ENCODE peak calls at places on chromosomes 6 and 20, in seven cellular contexts. One of them, this sample, is unnamed.
A peak's percentile ranks its signal among the peaks of the same experiment; 100 is the strongest.

GRCh38 chr20:25733903-25734302 is 37.2 kb upstream of the ZNF337 start:
- DNase-seq in hypothalamus: no peak
- DNase-seq in COR-L47: no peak
- DNase-seq in activated CD4-positive, alpha-beta T cell treated with anti-CD3 and anti-CD28 coated beads, Interleukin-2, amount 10 ng/mL, durations not matched to agents 7 days and 5 days: no peak
- DNase-seq in nephron progenitor cell: no peak
- DNase-seq in KBM-7: no peak
- DNase-seq in SW 1271: no peak
- DNase-seq in this sample: no peak

GRCh38 chr20:2053615-2054014 is 48.0 kb upstream of the STK35 start:
- DNase-seq in hypothalamus: no peak
- DNase-seq in SW 1271: no peak
- DNase-seq in COR-L47: no peak
- DNase-seq in activated CD4-positive, alpha-beta T cell treated with anti-CD3 and anti-CD28 coated beads, Interleukin-2, amount 10 ng/mL, durations not matched to agents 7 days and 5 days: no peak
- DNase-seq in KBM-7: no peak
- DNase-seq in nephron progenitor cell: no peak
- DNase-seq in this sample: no peak

GRCh38 chr6:27101824-27102223 is 145.7 kb upstream of the PRSS16 start:
- DNase-seq in activated CD4-positive, alpha-beta T cell treated with anti-CD3 and anti-CD28 coated beads, Interleukin-2, amount 10 ng/mL, durations not matched to agents 7 days and 5 days: no peak
- DNase-seq in hypothalamus: no peak
- DNase-seq in COR-L47: no peak
- DNase-seq in KBM-7: no peak
- DNase-seq in nephron progenitor cell: no peak
- DNase-seq in SW 1271: no peak
- DNase-seq in this sample: no peak

GRCh38 chr6:34506718-34507117 is 40.8 kb downstream of the PACSIN1 start:
- DNase-seq in nephron progenitor cell: no peak
- DNase-seq in activated CD4-positive, alpha-beta T cell treated with anti-CD3 and anti-CD28 coated beads, Interleukin-2, amount 10 ng/mL, durations not matched to agents 7 days and 5 days: no peak
- DNase-seq in COR-L47: no peak
- DNase-seq in SW 1271: no peak
- DNase-seq in KBM-7: no peak
- DNase-seq in hypothalamus: no peak
- DNase-seq in this sample: no peak

GRCh38 chr20:52190437-52191131 is 995 bp downstream of the ZFP64 start:
- DNase-seq in nephron progenitor cell: peak; percentile 34
- DNase-seq in SW 1271: peak; percentile 47
- DNase-seq in hypothalamus: no peak
- DNase-seq in KBM-7: peak; percentile 55
- DNase-seq in COR-L47: peak; percentile 6
- DNase-seq in activated CD4-positive, alpha-beta T cell treated with anti-CD3 and anti-CD28 coated beads, Interleukin-2, amount 10 ng/mL, durations not matched to agents 7 days and 5 days: peak; percentile 46
- DNase-seq in this sample: peak; percentile 24

GRCh38 chr6:87572860-87573259 is 16.9 kb downstream of the RARS2 start:
- DNase-seq in activated CD4-positive, alpha-beta T cell treated with anti-CD3 and anti-CD28 coated beads, Interleukin-2, amount 10 ng/mL, durations not matched to agents 7 days and 5 days: no peak
- DNase-seq in hypothalamus: no peak
- DNase-seq in nephron progenitor cell: no peak
- DNase-seq in SW 1271: no peak
- DNase-seq in KBM-7: no peak
- DNase-seq in COR-L47: no peak
- DNase-seq in this sample: no peak

GRCh38 chr6:113122060-113122459 is 735.1 kb upstream of the MARCKS start:
- DNase-seq in activated CD4-positive, alpha-beta T cell treated with anti-CD3 and anti-CD28 coated beads, Interleukin-2, amount 10 ng/mL, durations not matched to agents 7 days and 5 days: no peak
- DNase-seq in KBM-7: no peak
- DNase-seq in nephron progenitor cell: no peak
- DNase-seq in SW 1271: peak; percentile 96
- DNase-seq in COR-L47: no peak
- DNase-seq in hypothalamus: no peak
- DNase-seq in this sample: no peak

GRCh38 chr6:137717074-137718073 is 149.7 kb upstream of the TNFAIP3 start:
- DNase-seq in KBM-7: no peak
- DNase-seq in nephron progenitor cell: no peak
- DNase-seq in activated CD4-positive, alpha-beta T cell treated with anti-CD3 and anti-CD28 coated beads, Interleukin-2, amount 10 ng/mL, durations not matched to agents 7 days and 5 days: peak; percentile 87
- DNase-seq in SW 1271: no peak
- DNase-seq in hypothalamus: no peak
- DNase-seq in COR-L47: peak; percentile 73
- DNase-seq in this sample: no peak

GRCh38 chr6:136921521-136921935 is 573 bp upstream of the SLC35D3 start:
- DNase-seq in nephron progenitor cell: peak; percentile 53
- DNase-seq in COR-L47: peak; percentile 26
- DNase-seq in KBM-7: peak; percentile 40
- DNase-seq in activated CD4-positive, alpha-beta T cell treated with anti-CD3 and anti-CD28 coated beads, Interleukin-2, amount 10 ng/mL, durations not matched to agents 7 days and 5 days: no peak
- DNase-seq in SW 1271: no peak
- DNase-seq in hypothalamus: no peak
- DNase-seq in this sample: no peak

GRCh38 chr6:169592558-169592957 is 109.3 kb downstream of the WDR27 start:
- DNase-seq in activated CD4-positive, alpha-beta T cell treated with anti-CD3 and anti-CD28 coated beads, Interleukin-2, amount 10 ng/mL, durations not matched to agents 7 days and 5 days: no peak
- DNase-seq in hypothalamus: no peak
- DNase-seq in nephron progenitor cell: no peak
- DNase-seq in SW 1271: no peak
- DNase-seq in KBM-7: no peak
- DNase-seq in COR-L47: no peak
- DNase-seq in this sample: no peak

GRCh38 chr20:18284805-18285533 is 3.4 kb upstream of the ZNF133 start:
- DNase-seq in activated CD4-positive, alpha-beta T cell treated with anti-CD3 and anti-CD28 coated beads, Interleukin-2, amount 10 ng/mL, durations not matched to agents 7 days and 5 days: no peak
- DNase-seq in SW 1271: no peak
- DNase-seq in KBM-7: no peak
- DNase-seq in COR-L47: no peak
- DNase-seq in nephron progenitor cell: no peak
- DNase-seq in hypothalamus: no peak
- DNase-seq in this sample: no peak

GRCh38 chr6:157323924-157324276 is 581 bp upstream of the TMEM242 start:
- DNase-seq in hypothalamus: no peak
- DNase-seq in SW 1271: no peak
- DNase-seq in COR-L47: no peak
- DNase-seq in activated CD4-positive, alpha-beta T cell treated with anti-CD3 and anti-CD28 coated beads, Interleukin-2, amount 10 ng/mL, durations not matched to agents 7 days and 5 days: peak; percentile 27
- DNase-seq in KBM-7: peak; percentile 71
- DNase-seq in nephron progenitor cell: peak; percentile 74
- DNase-seq in this sample: no peak

GRCh38 chr6:142695016-142695415 is 250.0 kb downstream of the HIVEP2 start:
- DNase-seq in hypothalamus: no peak
- DNase-seq in nephron progenitor cell: no peak
- DNase-seq in COR-L47: no peak
- DNase-seq in SW 1271: no peak
- DNase-seq in activated CD4-positive, alpha-beta T cell treated with anti-CD3 and anti-CD28 coated beads, Interleukin-2, amount 10 ng/mL, durations not matched to agents 7 days and 5 days: no peak
- DNase-seq in KBM-7: no peak
- DNase-seq in this sample: no peak

GRCh38 chr6:12584631-12585405 is 131.7 kb upstream of the PHACTR1 start:
- DNase-seq in COR-L47: no peak
- DNase-seq in activated CD4-positive, alpha-beta T cell treated with anti-CD3 and anti-CD28 coated beads, Interleukin-2, amount 10 ng/mL, durations not matched to agents 7 days and 5 days: no peak
- DNase-seq in SW 1271: no peak
- DNase-seq in KBM-7: no peak
- DNase-seq in hypothalamus: no peak
- DNase-seq in nephron progenitor cell: no peak
- DNase-seq in this sample: no peak

GRCh38 chr6:137787016-137787415 is 80.0 kb upstream of the TNFAIP3 start:
- DNase-seq in activated CD4-positive, alpha-beta T cell treated with anti-CD3 and anti-CD28 coated beads, Interleukin-2, amount 10 ng/mL, durations not matched to agents 7 days and 5 days: no peak
- DNase-seq in COR-L47: no peak
- DNase-seq in hypothalamus: no peak
- DNase-seq in KBM-7: no peak
- DNase-seq in SW 1271: no peak
- DNase-seq in nephron progenitor cell: no peak
- DNase-seq in this sample: no peak

GRCh38 chr6:161128680-161129196 is 137.2 kb downstream of the MAP3K4 start:
- DNase-seq in hypothalamus: no peak
- DNase-seq in KBM-7: no peak
- DNase-seq in SW 1271: no peak
- DNase-seq in activated CD4-positive, alpha-beta T cell treated with anti-CD3 and anti-CD28 coated beads, Interleukin-2, amount 10 ng/mL, durations not matched to agents 7 days and 5 days: peak; percentile 29
- DNase-seq in COR-L47: no peak
- DNase-seq in nephron progenitor cell: no peak
- DNase-seq in this sample: no peak

GRCh38 chr6:138231399-138231886 is 13.2 kb upstream of the PBOV1 start:
- DNase-seq in COR-L47: no peak
- DNase-seq in KBM-7: no peak
- DNase-seq in hypothalamus: no peak
- DNase-seq in nephron progenitor cell: no peak
- DNase-seq in activated CD4-positive, alpha-beta T cell treated with anti-CD3 and anti-CD28 coated beads, Interleukin-2, amount 10 ng/mL, durations not matched to agents 7 days and 5 days: no peak
- DNase-seq in SW 1271: no peak
- DNase-seq in this sample: no peak

GRCh38 chr6:32113386-32114352 is 4.5 kb upstream of the TNXB start:
- DNase-seq in hypothalamus: peak; percentile 56
- DNase-seq in KBM-7: no peak
- DNase-seq in nephron progenitor cell: peak; percentile 40
- DNase-seq in SW 1271: peak; percentile 88
- DNase-seq in activated CD4-positive, alpha-beta T cell treated with anti-CD3 and anti-CD28 coated beads, Interleukin-2, amount 10 ng/mL, durations not matched to agents 7 days and 5 days: no peak
- DNase-seq in COR-L47: peak; percentile 20
- DNase-seq in this sample: no peak

GRCh38 chr6:53239526-53239925 is 90.9 kb upstream of the GCM1 start:
- DNase-seq in activated CD4-positive, alpha-beta T cell treated with anti-CD3 and anti-CD28 coated beads, Interleukin-2, amount 10 ng/mL, durations not matched to agents 7 days and 5 days: no peak
- DNase-seq in KBM-7: no peak
- DNase-seq in COR-L47: no peak
- DNase-seq in nephron progenitor cell: no peak
- DNase-seq in hypothalamus: no peak
- DNase-seq in SW 1271: no peak
- DNase-seq in this sample: no peak

GRCh38 chr6:3849681-3850450 is 693 bp downstream of the FAM50B start:
- DNase-seq in COR-L47: no peak
- DNase-seq in SW 1271: no peak
- DNase-seq in nephron progenitor cell: no peak
- DNase-seq in KBM-7: no peak
- DNase-seq in hypothalamus: no peak
- DNase-seq in activated CD4-positive, alpha-beta T cell treated with anti-CD3 and anti-CD28 coated beads, Interleukin-2, amount 10 ng/mL, durations not matched to agents 7 days and 5 days: no peak
- DNase-seq in this sample: no peak

GRCh38 chr6:9801255-9801757 is 613.6 kb downstream of the TFAP2A start:
- DNase-seq in SW 1271: no peak
- DNase-seq in KBM-7: no peak
- DNase-seq in COR-L47: no peak
- DNase-seq in nephron progenitor cell: no peak
- DNase-seq in activated CD4-positive, alpha-beta T cell treated with anti-CD3 and anti-CD28 coated beads, Interleukin-2, amount 10 ng/mL, durations not matched to agents 7 days and 5 days: no peak
- DNase-seq in hypothalamus: no peak
- DNase-seq in this sample: no peak

GRCh38 chr6:128567029-128567428 is 46.6 kb upstream of the PTPRK start:
- DNase-seq in KBM-7: no peak
- DNase-seq in nephron progenitor cell: no peak
- DNase-seq in COR-L47: no peak
- DNase-seq in SW 1271: no peak
- DNase-seq in hypothalamus: no peak
- DNase-seq in activated CD4-positive, alpha-beta T cell treated with anti-CD3 and anti-CD28 coated beads, Interleukin-2, amount 10 ng/mL, durations not matched to agents 7 days and 5 days: no peak
- DNase-seq in this sample: no peak

GRCh38 chr6:17448165-17448564 is 54.8 kb downstream of the CAP2 start:
- DNase-seq in COR-L47: no peak
- DNase-seq in hypothalamus: no peak
- DNase-seq in nephron progenitor cell: no peak
- DNase-seq in KBM-7: no peak
- DNase-seq in SW 1271: no peak
- DNase-seq in activated CD4-positive, alpha-beta T cell treated with anti-CD3 and anti-CD28 coated beads, Interleukin-2, amount 10 ng/mL, durations not matched to agents 7 days and 5 days: no peak
- DNase-seq in this sample: no peak

GRCh38 chr6:110953633-110954303 is 4.7 kb upstream of the GTF3C6 start:
- DNase-seq in KBM-7: no peak
- DNase-seq in hypothalamus: no peak
- DNase-seq in activated CD4-positive, alpha-beta T cell treated with anti-CD3 and anti-CD28 coated beads, Interleukin-2, amount 10 ng/mL, durations not matched to agents 7 days and 5 days: no peak
- DNase-seq in SW 1271: no peak
- DNase-seq in nephron progenitor cell: no peak
- DNase-seq in COR-L47: no peak
- DNase-seq in this sample: no peak

GRCh38 chr6:30480536-30481156 is 8.7 kb upstream of the HLA-E start:
- DNase-seq in activated CD4-positive, alpha-beta T cell treated with anti-CD3 and anti-CD28 coated beads, Interleukin-2, amount 10 ng/mL, durations not matched to agents 7 days and 5 days: peak; percentile 72
- DNase-seq in hypothalamus: no peak
- DNase-seq in KBM-7: peak; percentile 37
- DNase-seq in SW 1271: no peak
- DNase-seq in nephron progenitor cell: no peak
- DNase-seq in COR-L47: no peak
- DNase-seq in this sample: peak; percentile 66

This sample was measured in AML-193.